ENCODE peak calls at places on chromosomes 12 and 14, in five cellular contexts. One of them, this sample, is unnamed.

GRCh38 chr14:54300881-54301280 is 95.9 kb upstream of the CDKN3 start:
- DNase-seq in Jurkat, Clone E6-1: no peak
- DNase-seq in T-cell: no peak
- DNase-seq in lower lobe of right lung: no peak
- DNase-seq in HS-5: no peak
- DNase-seq in this sample: no peak

GRCh38 chr14:39365354-39365753 is 66.9 kb downstream of the FBXO33 start:
- DNase-seq in HS-5: no peak
- DNase-seq in lower lobe of right lung: no peak
- DNase-seq in T-cell: no peak
- DNase-seq in Jurkat, Clone E6-1: no peak
- DNase-seq in this sample: no peak

GRCh38 chr12:106110626-106111300 is 28.0 kb downstream of the NUAK1 start:
- DNase-seq in HS-5: no peak
- DNase-seq in lower lobe of right lung: no peak
- DNase-seq in Jurkat, Clone E6-1: no peak
- DNase-seq in T-cell: no peak
- DNase-seq in this sample: no peak

GRCh38 chr14:65334765-65335411 is 77.6 kb upstream of the FUT8 start:
- DNase-seq in lower lobe of right lung: no peak
- DNase-seq in T-cell: no peak
- DNase-seq in HS-5: no peak
- DNase-seq in Jurkat, Clone E6-1: no peak
- DNase-seq in this sample: no peak

GRCh38 chr12:125418902-125419564 is 353.8 kb downstream of the AACS start:
- DNase-seq in Jurkat, Clone E6-1: peak
- DNase-seq in lower lobe of right lung: no peak
- DNase-seq in HS-5: no peak
- DNase-seq in T-cell: no peak
- DNase-seq in this sample: no peak

GRCh38 chr12:85413266-85413665 is 133.2 kb downstream of the ALX1 start:
- DNase-seq in HS-5: peak
- DNase-seq in lower lobe of right lung: no peak
- DNase-seq in Jurkat, Clone E6-1: no peak
- DNase-seq in T-cell: no peak
- DNase-seq in this sample: no peak

GRCh38 chr14:80942158-80942738 is 710 bp upstream of the CEP128 start:
- DNase-seq in HS-5: no peak
- DNase-seq in Jurkat, Clone E6-1: no peak
- DNase-seq in T-cell: no peak
- DNase-seq in lower lobe of right lung: no peak
- DNase-seq in this sample: no peak

GRCh38 chr14:54440454-54440853 is 720 bp downstream of the CNIH1 start:
- DNase-seq in T-cell: no peak
- DNase-seq in HS-5: no peak
- DNase-seq in Jurkat, Clone E6-1: no peak
- DNase-seq in lower lobe of right lung: no peak
- DNase-seq in this sample: no peak

GRCh38 chr14:72679106-72679505 is 214.8 kb downstream of the DPF3 start:
- DNase-seq in Jurkat, Clone E6-1: no peak
- DNase-seq in lower lobe of right lung: no peak
- DNase-seq in T-cell: no peak
- DNase-seq in HS-5: no peak
- DNase-seq in this sample: no peak

GRCh38 chr12:15532364-15532977 is 210.2 kb downstream of the PTPRO start:
- DNase-seq in Jurkat, Clone E6-1: peak
- DNase-seq in T-cell: peak
- DNase-seq in lower lobe of right lung: no peak
- DNase-seq in HS-5: peak
- DNase-seq in this sample: no peak

GRCh38 chr12:57372233-57372632 is 58.6 kb downstream of the R3HDM2 start:
- DNase-seq in lower lobe of right lung: no peak
- DNase-seq in HS-5: no peak
- DNase-seq in Jurkat, Clone E6-1: no peak
- DNase-seq in T-cell: no peak
- DNase-seq in this sample: no peak

GRCh38 chr12:62933220-62933870 is 1.6 kb downstream of the PPM1H start:
- DNase-seq in HS-5: no peak
- DNase-seq in lower lobe of right lung: no peak
- DNase-seq in Jurkat, Clone E6-1: no peak
- DNase-seq in T-cell: no peak
- DNase-seq in this sample: no peak

GRCh38 chr12:70733385-70733784 is 96.2 kb upstream of the PTPRB start:
- DNase-seq in Jurkat, Clone E6-1: peak
- DNase-seq in T-cell: no peak
- DNase-seq in HS-5: no peak
- DNase-seq in lower lobe of right lung: no peak
- DNase-seq in this sample: no peak

GRCh38 chr12:130041983-130042812 is 120.1 kb upstream of the FZD10 start:
- DNase-seq in Jurkat, Clone E6-1: no peak
- DNase-seq in T-cell: peak
- DNase-seq in lower lobe of right lung: peak
- DNase-seq in HS-5: no peak
- DNase-seq in this sample: peak

GRCh38 chr14:53367631-53368030 is 214.5 kb upstream of the DDHD1 start:
- DNase-seq in HS-5: peak
- DNase-seq in Jurkat, Clone E6-1: no peak
- DNase-seq in lower lobe of right lung: no peak
- DNase-seq in T-cell: no peak
- DNase-seq in this sample: no peak

GRCh38 chr12:82781288-82782078 is 94.8 kb downstream of the TMTC2 start:
- DNase-seq in HS-5: no peak
- DNase-seq in T-cell: no peak
- DNase-seq in lower lobe of right lung: no peak
- DNase-seq in Jurkat, Clone E6-1: no peak
- DNase-seq in this sample: no peak

GRCh38 chr12:57869919-57870318 is 23.4 kb upstream of the CTDSP2 start:
- DNase-seq in T-cell: no peak
- DNase-seq in Jurkat, Clone E6-1: no peak
- DNase-seq in HS-5: no peak
- DNase-seq in lower lobe of right lung: no peak
- DNase-seq in this sample: no peak

GRCh38 chr12:97493729-97494128 is 31.1 kb downstream of the RMST start:
- DNase-seq in Jurkat, Clone E6-1: no peak
- DNase-seq in lower lobe of right lung: no peak
- DNase-seq in HS-5: no peak
- DNase-seq in T-cell: no peak
- DNase-seq in this sample: no peak

GRCh38 chr12:102808412-102808811 is 108.6 kb downstream of the PAH start:
- DNase-seq in lower lobe of right lung: no peak
- DNase-seq in Jurkat, Clone E6-1: no peak
- DNase-seq in T-cell: no peak
- DNase-seq in HS-5: no peak
- DNase-seq in this sample: no peak